ENCODE peak calls at places on chromosomes 7 and 10, in six cellular contexts. One of them, this sample, is unnamed.

GRCh38 chr10:79559726-79560125 is 481 bp downstream of the SFTPA2 start:
- DNase-seq in GM23338: no peak
- DNase-seq in HepG2: no peak
- DNase-seq in GM12878: no peak
- DNase-seq in H1: no peak
- DNase-seq in K562: no peak
- DNase-seq in this sample: no peak

GRCh38 chr7:28732037-28732869 is 225.9 kb downstream of the TRIL start:
- DNase-seq in GM23338: peak
- DNase-seq in HepG2: no peak
- DNase-seq in GM12878: no peak
- DNase-seq in H1: no peak
- DNase-seq in K562: no peak
- DNase-seq in this sample: no peak

GRCh38 chr7:6248581-6248980 is 23.8 kb downstream of the CYTH3 start:
- DNase-seq in GM23338: no peak
- DNase-seq in HepG2: no peak
- DNase-seq in GM12878: no peak
- DNase-seq in H1: no peak
- DNase-seq in K562: no peak
- DNase-seq in this sample: no peak

GRCh38 chr7:27611043-27611442 is 51.6 kb downstream of the HIBADH start:
- DNase-seq in GM23338: no peak
- DNase-seq in HepG2: no peak
- DNase-seq in GM12878: no peak
- DNase-seq in H1: no peak
- DNase-seq in K562: no peak
- DNase-seq in this sample: no peak

GRCh38 chr10:86262671-86263165 is 103.9 kb downstream of the GRID1 start:
- DNase-seq in GM23338: peak
- DNase-seq in HepG2: no peak
- DNase-seq in GM12878: no peak
- DNase-seq in H1: no peak
- DNase-seq in K562: no peak
- DNase-seq in this sample: no peak

GRCh38 chr10:3919676-3920308 is 134.8 kb upstream of the KLF6 start:
- DNase-seq in GM23338: no peak
- DNase-seq in HepG2: no peak
- DNase-seq in GM12878: no peak
- DNase-seq in H1: no peak
- DNase-seq in K562: no peak
- DNase-seq in this sample: no peak

GRCh38 chr7:123738808-123739207 is 10.0 kb downstream of the WASL start:
- DNase-seq in GM23338: no peak
- DNase-seq in HepG2: no peak
- DNase-seq in GM12878: no peak
- DNase-seq in H1: no peak
- DNase-seq in K562: no peak
- DNase-seq in this sample: no peak

GRCh38 chr7:135355377-135356048 is 121.9 kb downstream of the STRA8 start:
- DNase-seq in GM23338: no peak
- DNase-seq in HepG2: no peak
- DNase-seq in GM12878: no peak
- DNase-seq in H1: no peak
- DNase-seq in K562: no peak
- DNase-seq in this sample: no peak

GRCh38 chr7:3673524-3673923 is 372.5 kb downstream of the SDK1 start:
- DNase-seq in GM23338: peak
- DNase-seq in HepG2: peak
- DNase-seq in GM12878: no peak
- DNase-seq in H1: peak
- DNase-seq in K562: peak
- DNase-seq in this sample: peak

GRCh38 chr7:46282155-46282554 is 361.1 kb upstream of the IGFBP3 start:
- DNase-seq in GM23338: peak
- DNase-seq in HepG2: no peak
- DNase-seq in GM12878: peak
- DNase-seq in H1: peak
- DNase-seq in K562: no peak
- DNase-seq in this sample: peak

GRCh38 chr10:60803433-60803832 is 25.2 kb downstream of the CDK1 start:
- DNase-seq in GM23338: no peak
- DNase-seq in HepG2: no peak
- DNase-seq in GM12878: no peak
- DNase-seq in H1: no peak
- DNase-seq in K562: no peak
- DNase-seq in this sample: no peak

GRCh38 chr10:360653-361052 is 225.4 kb downstream of the ZMYND11 start:
- DNase-seq in GM23338: no peak
- DNase-seq in HepG2: peak
- DNase-seq in GM12878: no peak
- DNase-seq in H1: no peak
- DNase-seq in K562: no peak
- DNase-seq in this sample: no peak

GRCh38 chr7:127151379-127151778 is 101.4 kb downstream of the GRM8 start:
- DNase-seq in GM23338: no peak
- DNase-seq in HepG2: no peak
- DNase-seq in GM12878: no peak
- DNase-seq in H1: no peak
- DNase-seq in K562: no peak
- DNase-seq in this sample: no peak

GRCh38 chr10:78305311-78305710 is 271.6 kb downstream of the RPS24 start:
- DNase-seq in GM23338: no peak
- DNase-seq in HepG2: no peak
- DNase-seq in GM12878: no peak
- DNase-seq in H1: no peak
- DNase-seq in K562: no peak
- DNase-seq in this sample: no peak

GRCh38 chr10:117442944-117443676 is 67.9 kb upstream of the PDZD8 start:
- DNase-seq in GM23338: peak
- DNase-seq in HepG2: peak
- DNase-seq in GM12878: peak
- DNase-seq in H1: peak
- DNase-seq in K562: peak
- DNase-seq in this sample: peak

GRCh38 chr7:94301024-94301588 is 93.6 kb upstream of the COL1A2 start:
- DNase-seq in GM23338: peak
- DNase-seq in HepG2: peak
- DNase-seq in GM12878: no peak
- DNase-seq in H1: peak
- DNase-seq in K562: peak
- DNase-seq in this sample: peak

GRCh38 chr7:142811154-142811737 is 40.5 kb downstream of the PRSS2 start:
- DNase-seq in GM23338: peak
- DNase-seq in HepG2: peak
- DNase-seq in GM12878: no peak
- DNase-seq in H1: no peak
- DNase-seq in K562: peak
- DNase-seq in this sample: no peak

GRCh38 chr10:86583983-86584382 is 62.4 kb upstream of the WAPL start:
- DNase-seq in GM23338: peak
- DNase-seq in HepG2: peak
- DNase-seq in GM12878: no peak
- DNase-seq in H1: no peak
- DNase-seq in K562: peak
- DNase-seq in this sample: peak

GRCh38 chr7:157233677-157234076 is 95.0 kb downstream of the UBE3C start:
- DNase-seq in GM23338: no peak
- DNase-seq in HepG2: no peak
- DNase-seq in GM12878: no peak
- DNase-seq in H1: no peak
- DNase-seq in K562: no peak
- DNase-seq in this sample: no peak

GRCh38 chr7:122616951-122617350 is 82.0 kb downstream of the RNF133 start:
- DNase-seq in GM23338: no peak
- DNase-seq in HepG2: no peak
- DNase-seq in GM12878: no peak
- DNase-seq in H1: no peak
- DNase-seq in K562: no peak
- DNase-seq in this sample: no peak

GRCh38 chr10:19209319-19209718 is 160.7 kb downstream of the MALRD1 start:
- DNase-seq in GM23338: no peak
- DNase-seq in HepG2: no peak
- DNase-seq in GM12878: no peak
- DNase-seq in H1: no peak
- DNase-seq in K562: no peak
- DNase-seq in this sample: no peak

GRCh38 chr10:8919291-8919690 is 864.8 kb downstream of the GATA3 start:
- DNase-seq in GM23338: no peak
- DNase-seq in HepG2: no peak
- DNase-seq in GM12878: no peak
- DNase-seq in H1: no peak
- DNase-seq in K562: no peak
- DNase-seq in this sample: no peak

GRCh38 chr7:1536768-1537630 is 6.5 kb downstream of the MAFK start:
- DNase-seq in GM23338: peak
- DNase-seq in HepG2: peak
- DNase-seq in GM12878: no peak
- DNase-seq in H1: no peak
- DNase-seq in K562: peak
- DNase-seq in this sample: peak

GRCh38 chr7:107743567-107744344 is at the start of gene CBLL1:
- DNase-seq in GM23338: peak
- DNase-seq in HepG2: peak
- DNase-seq in GM12878: peak
- DNase-seq in H1: peak
- DNase-seq in K562: peak
- DNase-seq in this sample: peak
- TF ChIP-seq CTCF in GM23338: peak
- TF ChIP-seq CTCF in HepG2: peak
- TF ChIP-seq CTCF in GM12878: peak
- TF ChIP-seq CTCF in H1: peak
- TF ChIP-seq CTCF in K562: peak
- TF ChIP-seq CTCF in this sample: no peak

GRCh38 chr10:5512331-5512730 is 12.4 kb upstream of the CALML3 start:
- DNase-seq in GM23338: no peak
- DNase-seq in HepG2: no peak
- DNase-seq in GM12878: no peak
- DNase-seq in H1: no peak
- DNase-seq in K562: no peak
- DNase-seq in this sample: no peak

GRCh38 chr10:5514226-5514881 is 10.4 kb upstream of the CALML3 start:
- DNase-seq in GM23338: no peak
- DNase-seq in HepG2: no peak
- DNase-seq in GM12878: no peak
- DNase-seq in H1: no peak
- DNase-seq in K562: no peak
- DNase-seq in this sample: no peak

GRCh38 chr10:5511885-5512280 is 12.5 kb upstream of the CALML5 start:
- DNase-seq in GM23338: no peak
- DNase-seq in HepG2: no peak
- DNase-seq in GM12878: no peak
- DNase-seq in H1: no peak
- DNase-seq in K562: no peak
- DNase-seq in this sample: no peak

GRCh38 chr10:5511231-5511884 is 12.0 kb upstream of the CALML5 start:
- DNase-seq in GM23338: no peak
- DNase-seq in HepG2: no peak
- DNase-seq in GM12878: no peak
- DNase-seq in H1: no peak
- DNase-seq in K562: peak
- DNase-seq in this sample: no peak

DNA sequence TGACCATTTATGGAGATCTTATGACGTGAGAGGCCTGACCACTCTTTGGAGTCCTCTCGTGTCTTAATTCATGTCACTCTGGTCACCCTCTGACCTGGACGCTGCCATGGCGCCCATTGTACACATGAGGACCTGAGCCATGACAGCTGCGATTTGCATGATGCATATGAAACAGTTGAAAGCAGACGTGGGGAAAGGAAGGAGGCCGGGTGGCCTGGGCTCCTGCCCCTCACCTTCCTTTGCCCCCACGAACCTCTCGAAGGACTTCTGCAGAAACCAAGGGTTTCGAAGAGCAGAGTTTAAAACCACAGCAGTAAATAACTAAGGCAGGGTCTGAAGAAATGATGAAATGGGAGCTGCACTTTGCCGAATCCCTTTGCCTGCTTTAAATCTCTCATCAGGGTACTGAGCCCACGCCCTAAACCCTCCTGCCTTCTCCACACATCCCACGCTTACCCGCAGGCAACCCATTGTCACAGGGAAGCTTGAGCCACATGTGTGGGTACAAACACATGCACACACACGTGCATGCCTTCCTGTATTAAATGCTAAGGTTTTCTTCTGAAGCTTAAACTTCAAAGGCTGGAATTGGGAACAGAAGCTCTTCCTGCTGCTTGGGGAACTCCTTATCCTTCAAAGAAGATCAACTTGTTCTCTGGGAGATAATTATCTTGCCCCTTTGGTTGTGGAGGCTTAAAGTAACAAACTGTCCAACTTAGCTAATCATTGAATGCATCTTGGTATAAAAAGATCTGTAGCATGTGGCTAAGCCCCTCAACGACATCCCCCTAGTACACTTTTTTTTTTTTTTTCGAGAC is 11.7 kb upstream of the CALML3 start:
- DNase-seq in GM23338: no peak
- DNase-seq in HepG2: no peak
- DNase-seq in GM12878: no peak
- DNase-seq in H1: no peak
- DNase-seq in K562: no peak
- DNase-seq in this sample: no peak
- TF ChIP-seq CREB1 in GM23338: no peak
- TF ChIP-seq CREB1 in HepG2: no peak
- TF ChIP-seq CREB1 in GM12878: no peak
- TF ChIP-seq CREB1 in H1: no peak
- TF ChIP-seq CREB1 in K562: no peak
- TF ChIP-seq CREB1 in this sample: no peak

GRCh38 chr10:43420369-43421200 is 11.6 kb upstream of the HNRNPF start:
- DNase-seq in GM23338: peak
- DNase-seq in HepG2: peak
- DNase-seq in GM12878: no peak
- DNase-seq in H1: no peak
- DNase-seq in K562: peak
- DNase-seq in this sample: peak
- TF ChIP-seq CTCF in GM23338: no peak
- TF ChIP-seq CTCF in HepG2: no peak
- TF ChIP-seq CTCF in GM12878: no peak
- TF ChIP-seq CTCF in H1: peak
- TF ChIP-seq CTCF in K562: peak
- TF ChIP-seq CTCF in this sample: no peak

DNA sequence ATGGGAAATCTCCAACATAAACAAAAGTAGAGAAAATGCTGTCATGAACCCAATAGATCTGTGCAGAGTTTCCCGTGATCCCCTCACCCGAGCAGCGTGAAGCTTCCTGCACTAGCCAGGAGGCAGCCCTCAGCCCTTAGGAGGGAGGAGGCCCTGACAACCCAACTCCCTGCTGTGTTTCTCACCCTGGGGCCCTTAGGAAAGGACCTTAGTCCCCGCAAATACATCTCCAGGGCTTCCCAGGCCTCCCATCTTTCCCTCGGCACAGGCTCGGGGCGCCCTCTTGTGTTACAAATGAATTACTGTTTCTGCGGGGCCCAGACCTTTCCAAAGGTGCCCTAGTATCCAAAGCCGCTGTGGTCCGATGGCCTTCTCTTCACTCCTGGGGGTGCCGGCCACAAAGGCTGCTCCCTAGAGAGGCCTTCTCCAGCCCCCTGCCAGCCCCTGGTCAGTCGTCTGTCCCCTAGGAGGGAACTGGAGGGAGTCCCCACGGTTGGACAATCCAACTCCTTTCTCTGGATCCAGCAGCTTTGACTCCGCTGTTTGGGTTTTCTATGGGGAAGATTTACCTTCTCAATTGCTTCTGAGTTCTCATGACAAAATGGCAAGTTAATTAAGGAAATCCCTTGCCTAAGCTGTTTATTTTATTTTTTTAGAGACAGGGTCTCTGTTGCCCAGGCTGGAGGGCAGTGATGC is 49.9 kb upstream of the SH2B2 start:
- DNase-seq in GM23338: peak
- DNase-seq in HepG2: peak
- DNase-seq in GM12878: no peak
- DNase-seq in H1: peak
- DNase-seq in K562: peak
- DNase-seq in this sample: peak
- TF ChIP-seq CREB1 in GM23338: no peak
- TF ChIP-seq CREB1 in HepG2: no peak
- TF ChIP-seq CREB1 in GM12878: no peak
- TF ChIP-seq CREB1 in H1: no peak
- TF ChIP-seq CREB1 in K562: no peak
- TF ChIP-seq CREB1 in this sample: no peak